ENCODE peak calls at places on chromosome 7, in nine cellular contexts. G, J, P, F, D, B, E, X and U are unnamed samples.
A peak's percentile ranks its signal among the peaks of the same experiment; 100 is the strongest.

GRCh38 chr7:66609176-66609575 is 19.5 kb upstream of the KCTD7 start:
- DNase-seq in G (no peak), J (no peak), P (no peak), F (no peak), D (no peak), B (no peak), E (no peak), X (no peak), U (no peak)

GRCh38 chr7:94509264-94509878 is at the start of gene CASD1:
- DNase-seq in G (peak; percentile 80), J (no peak), P (peak; percentile 81), F (peak; percentile 61), D (peak; percentile 80), B (peak; percentile 77), E (peak; percentile 78), X (no peak), U (peak; percentile 60)

GRCh38 chr7:126589068-126589684 is 663.6 kb downstream of the GRM8 start:
- DNase-seq in G (no peak), J (peak; percentile 80), P (no peak), F (no peak), D (no peak), B (no peak), E (no peak), X (no peak), U (no peak)

GRCh38 chr7:101650579-101651081 is 21.5 kb upstream of the MYL10 start:
- DNase-seq in G (no peak), J (no peak), P (no peak), F (no peak), D (no peak), B (no peak), E (no peak), X (no peak), U (no peak)

GRCh38 chr7:2460188-2460587 is 16.0 kb downstream of the GRIFIN start:
- DNase-seq in G (no peak), J (no peak), P (no peak), F (no peak), D (no peak), B (no peak), E (no peak), X (no peak), U (no peak)

GRCh38 chr7:6276911-6277408 is 4.5 kb upstream of the CYTH3 start:
- DNase-seq in G (no peak), J (no peak), P (no peak), F (no peak), D (no peak), B (no peak), E (no peak), X (peak; percentile 22), U (no peak)

GRCh38 chr7:7709263-7709662 is 9.1 kb downstream of the RPA3 start:
- DNase-seq in G (no peak), J (no peak), P (no peak), F (no peak), D (no peak), B (no peak), E (no peak), X (no peak), U (no peak)

GRCh38 chr7:19621740-19622139 is 87.1 kb downstream of the POLR1F start:
- DNase-seq in G (no peak), J (no peak), P (no peak), F (no peak), D (no peak), B (no peak), E (no peak), X (no peak), U (no peak)

GRCh38 chr7:44284216-44284615 is 41.2 kb downstream of the CAMK2B start:
- DNase-seq in G (no peak), J (no peak), P (peak; percentile 38), F (no peak), D (peak; percentile 4), B (peak; percentile 48), E (peak; percentile 4), X (peak; percentile 70), U (no peak)

GRCh38 chr7:3092468-3092867 is 48.8 kb upstream of the CARD11 start:
- DNase-seq in G (peak; percentile 22), J (no peak), P (peak; percentile 58), F (peak; percentile 12), D (peak; percentile 46), B (peak; percentile 57), E (peak; percentile 25), X (peak; percentile 89), U (no peak)

GRCh38 chr7:151186640-151187408 is at the start of gene ASB10:
- DNase-seq in G (no peak), J (no peak), P (no peak), F (peak; percentile 51), D (no peak), B (no peak), E (no peak), X (peak; percentile 68), U (no peak)

DNA sequence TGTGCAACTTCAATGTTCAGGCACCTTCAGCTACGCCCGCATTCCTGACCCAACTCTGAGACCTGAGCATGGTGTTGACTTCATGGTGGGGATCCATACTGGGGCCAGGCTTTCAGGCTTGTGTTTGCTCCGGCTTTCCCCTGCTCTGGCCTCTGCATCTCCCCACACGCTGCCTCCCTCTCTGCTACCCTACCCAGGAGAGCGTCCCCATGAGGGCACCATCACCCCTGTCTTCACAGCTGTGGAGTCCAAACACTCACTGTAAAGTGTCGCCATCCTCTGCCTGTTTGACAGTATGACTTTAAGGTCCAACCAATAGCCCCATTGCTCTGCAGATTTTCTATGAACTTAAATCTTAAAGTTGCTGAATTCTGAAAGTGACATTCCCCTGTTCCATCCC is 199.0 kb upstream of the GRB10 start:
- DNase-seq in G (no peak), J (no peak), P (no peak), F (no peak), D (no peak), B (no peak), E (no peak), X (no peak), U (no peak)
- TF ChIP-seq CTCF in G (no peak), J (no peak), P (no peak), F (no peak), D (no peak), B (no peak), E (no peak), X (no peak), U (no peak)

GRCh38 chr7:33128631-33128989 is 754 bp upstream of the BBS9 start:
- DNase-seq in G (no peak), J (no peak), P (no peak), F (no peak), D (no peak), B (no peak), E (no peak), X (no peak), U (no peak)

GRCh38 chr7:33130184-33130583 is 820 bp downstream of the BBS9 start:
- DNase-seq in G (no peak), J (no peak), P (no peak), F (no peak), D (no peak), B (no peak), E (no peak), X (no peak), U (no peak)

GRCh38 chr7:33128990-33129805 is at the start of gene BBS9:
- DNase-seq in G (peak; percentile 98), J (peak; percentile 63), P (peak; percentile 95), F (peak; percentile 94), D (peak; percentile 95), B (peak; percentile 96), E (peak; percentile 96), X (peak; percentile 98), U (peak; percentile 96)

GRCh38 chr7:33127085-33127484 is 2.3 kb upstream of the BBS9 start:
- DNase-seq in G (no peak), J (no peak), P (no peak), F (no peak), D (no peak), B (no peak), E (no peak), X (no peak), U (no peak)

DNA sequence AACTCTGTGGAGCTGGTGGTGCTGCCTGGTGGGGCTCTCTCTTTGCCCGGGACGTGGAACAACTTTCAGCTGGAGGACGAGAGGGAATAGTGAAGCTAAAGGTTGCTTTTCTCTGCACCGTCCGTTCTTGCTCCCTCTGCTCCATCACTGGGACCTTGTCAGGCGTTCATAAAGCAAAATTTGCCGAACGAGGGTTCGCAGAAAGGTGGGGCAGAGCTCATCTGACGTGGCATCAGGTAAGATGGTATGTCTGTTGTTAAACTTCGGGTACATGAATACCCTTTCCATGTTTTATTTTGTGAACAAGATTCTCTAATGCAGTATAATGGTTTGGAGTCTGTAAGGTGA is 416 bp downstream of the BBS9 start:
- DNase-seq in G (no peak), J (no peak), P (no peak), F (no peak), D (no peak), B (no peak), E (no peak), X (no peak), U (no peak)
- H3K4me3 ChIP-seq in G (peak overlapping the region; percentile 52), J (peak overlapping the region; percentile 85), P (peak overlapping the region; percentile 77), F (peak overlapping the region; percentile 74), D (peak overlapping the region; percentile 67), B (peak overlapping the region; percentile 71), E (peak overlapping the region; percentile 61), X (peak overlapping the region; percentile 75), U (peak overlapping the region; percentile 53)

DNA sequence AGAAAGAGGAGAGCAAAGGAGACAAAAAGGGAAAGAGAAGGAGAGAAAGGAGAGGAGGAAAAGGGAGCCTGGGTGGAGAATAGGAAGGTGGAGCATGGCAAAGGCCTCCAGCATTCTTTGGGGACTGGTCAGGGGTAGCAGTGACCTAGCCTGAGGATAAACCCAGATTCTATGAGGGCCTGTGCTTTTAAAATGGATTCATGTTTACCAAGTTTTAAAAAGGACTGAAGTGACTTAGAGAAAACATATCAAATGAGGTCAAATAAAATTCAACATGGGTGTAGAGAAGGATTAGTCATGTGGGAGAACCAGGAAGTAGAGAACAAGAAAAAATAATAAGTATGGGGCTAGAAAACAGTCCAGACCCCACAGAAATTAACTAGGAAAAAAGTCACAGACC is 20.7 kb downstream of the CREB3L2 start:
- DNase-seq in G (no peak), J (no peak), P (no peak), F (no peak), D (no peak), B (no peak), E (no peak), X (no peak), U (no peak)
- H3K27ac ChIP-seq in G (peak overlapping the region; percentile 4), J (no peak overlapping the region), P (peak overlapping the region; percentile 32), F (no peak overlapping the region), D (peak overlapping the region; percentile 56), B (no peak overlapping the region), E (peak overlapping the region; percentile 51), X (peak overlapping the region; percentile 24), U (no peak overlapping the region)

GRCh38 chr7:156820445-156821063 is 72.4 kb downstream of the LMBR1 start:
- DNase-seq in G (no peak), J (no peak), P (no peak), F (no peak), D (no peak), B (no peak), E (no peak), X (no peak), U (no peak)

GRCh38 chr7:156819733-156820295 is 73.2 kb downstream of the LMBR1 start:
- DNase-seq in G (no peak), J (no peak), P (no peak), F (no peak), D (no peak), B (no peak), E (no peak), X (no peak), U (no peak)

GRCh38 chr7:156818133-156818532 is 74.8 kb downstream of the LMBR1 start:
- DNase-seq in G (no peak), J (no peak), P (no peak), F (no peak), D (no peak), B (no peak), E (no peak), X (no peak), U (no peak)

GRCh38 chr7:156811706-156812105 is 81.3 kb downstream of the LMBR1 start:
- DNase-seq in G (no peak), J (no peak), P (no peak), F (no peak), D (no peak), B (no peak), E (no peak), X (no peak), U (no peak)

GRCh38 chr7:156816943-156817572 is 75.9 kb downstream of the LMBR1 start:
- DNase-seq in G (no peak), J (no peak), P (no peak), F (no peak), D (no peak), B (no peak), E (no peak), X (no peak), U (no peak)
- TF ChIP-seq CTCF in G (peak; percentile 13), J (peak; percentile 7), P (peak; percentile 19), F (no peak), D (peak; percentile 28), B (peak; percentile 36), E (peak; percentile 45), X (peak; percentile 16), U (no peak)